ENCODE peak calls at places on chromosome 14, in four cellular contexts. Z is mucosa of descending colon, P is left lung, J is epithelial cell of esophagus. S is an unnamed sample.

GRCh38 chr14:51157012-51157411 is 62.1 kb upstream of the TRIM9 start:
- DNase-seq in Z (no peak), P (no peak), J (peak), S (no peak)

GRCh38 chr14:104604461-104605449 is at the start of gene TMEM179:
- DNase-seq in Z (no peak), P (peak), J (peak), S (no peak)

GRCh38 chr14:67555518-67556090 is 22.5 kb downstream of the PLEKHH1 start:
- DNase-seq in Z (no peak), P (no peak), J (no peak), S (peak)

GRCh38 chr14:101854366-101854765 is 92.9 kb downstream of the PPP2R5C start:
- DNase-seq in Z (peak), P (peak), J (peak), S (no peak)

GRCh38 chr14:53432378-53432802 is 279.3 kb upstream of the DDHD1 start:
- DNase-seq in Z (no peak), P (peak), J (peak), S (no peak)

GRCh38 chr14:23359167-23359626 is 5.8 kb downstream of the EFS start:
- DNase-seq in Z (no peak), P (no peak), J (no peak), S (no peak)

GRCh38 chr14:36217732-36218131 is 41.2 kb upstream of the PTCSC3 start:
- DNase-seq in Z (no peak), P (no peak), J (peak), S (peak)

GRCh38 chr14:50545618-50546017 is 13.2 kb upstream of the MAP4K5 start:
- DNase-seq in Z (no peak), P (no peak), J (peak), S (no peak)

GRCh38 chr14:22411398-22411797 is 177.6 kb downstream of the DAD1 start:
- DNase-seq in Z (no peak), P (no peak), J (no peak), S (no peak)

GRCh38 chr14:21437063-21437901 is 18.6 kb downstream of the CHD8 start:
- DNase-seq in Z (peak), P (peak), J (peak), S (peak)

GRCh38 chr14:56244138-56244789 is 126.1 kb downstream of the PELI2 start:
- DNase-seq in Z (no peak), P (no peak), J (peak), S (no peak)

GRCh38 chr14:97329701-97330100 is 532.5 kb downstream of the VRK1 start:
- DNase-seq in Z (no peak), P (no peak), J (no peak), S (no peak)

GRCh38 chr14:65184032-65184764 is 81.9 kb upstream of the MAX start:
- DNase-seq in Z (no peak), P (no peak), J (peak), S (no peak)

GRCh38 chr14:101721951-101722661 is 39.4 kb upstream of the PPP2R5C start:
- DNase-seq in Z (peak), P (no peak), J (peak), S (no peak)

GRCh38 chr14:69880051-69880487 is 853 bp downstream of the SMOC1 start:
- DNase-seq in Z (no peak), P (no peak), J (peak), S (no peak)

GRCh38 chr14:45743884-45744283 is 490.9 kb upstream of the MIS18BP1 start:
- DNase-seq in Z (no peak), P (no peak), J (peak), S (no peak)

GRCh38 chr14:104592785-104593184 is 11.8 kb downstream of the TMEM179 start:
- DNase-seq in Z (peak), P (no peak), J (no peak), S (no peak)

GRCh38 chr14:96584907-96585671 is 82.9 kb downstream of the PAPOLA start:
- DNase-seq in Z (no peak), P (no peak), J (no peak), S (no peak)

GRCh38 chr14:55749201-55749812 is 169.3 kb downstream of the KTN1 start:
- DNase-seq in Z (no peak), P (no peak), J (peak), S (no peak)

GRCh38 chr14:66444271-66444987 is 41.7 kb upstream of the CCDC196 start:
- DNase-seq in Z (no peak), P (no peak), J (no peak), S (no peak)

GRCh38 chr14:64746298-64747250 is 42.4 kb downstream of the PLEKHG3 start:
- DNase-seq in Z (no peak), P (peak), J (no peak), S (no peak)

GRCh38 chr14:99189201-99189801 is 82.7 kb downstream of the BCL11B start:
- DNase-seq in Z (peak), P (peak), J (no peak), S (no peak)

GRCh38 chr14:97270308-97270707 is 473.1 kb downstream of the VRK1 start:
- DNase-seq in Z (no peak), P (no peak), J (no peak), S (no peak)

GRCh38 chr14:21090194-21090939 is 8.1 kb downstream of the ZNF219 start:
- DNase-seq in Z (peak), P (peak), J (no peak), S (peak)

GRCh38 chr14:81070511-81070910 is 115.1 kb downstream of the TSHR start:
- DNase-seq in Z (no peak), P (no peak), J (no peak), S (no peak)

GRCh38 chr14:79967453-79967852 is 243.9 kb downstream of the DIO2 start:
- DNase-seq in Z (no peak), P (no peak), J (no peak), S (no peak)

GRCh38 chr14:106021832-106022231 is 495.4 kb downstream of the TMEM121 start:
- DNase-seq in Z (no peak), P (no peak), J (no peak), S (no peak)

GRCh38 chr14:101471723-101472517 is 89.4 kb upstream of the DIO3 start:
- DNase-seq in Z (no peak), P (no peak), J (no peak), S (peak)

GRCh38 chr14:39469094-39469710 is 37.0 kb upstream of the FBXO33 start:
- DNase-seq in Z (no peak), P (peak), J (no peak), S (no peak)

GRCh38 chr14:53020193-53020932 is 69.5 kb upstream of the FERMT2 start:
- DNase-seq in Z (no peak), P (no peak), J (no peak), S (no peak)

GRCh38 chr14:70822706-70823185 is 13.4 kb upstream of the MAP3K9 start:
- DNase-seq in Z (peak), P (peak), J (peak), S (peak)

GRCh38 chr14:76490735-76491134 is 114.8 kb downstream of the ESRRB start:
- DNase-seq in Z (no peak), P (no peak), J (no peak), S (no peak)

GRCh38 chr14:76486251-76486743 is 110.4 kb downstream of the ESRRB start:
- DNase-seq in Z (no peak), P (no peak), J (no peak), S (no peak)

GRCh38 chr14:76491172-76491930 is 115.4 kb downstream of the ESRRB start:
- DNase-seq in Z (no peak), P (no peak), J (no peak), S (no peak)

GRCh38 chr14:76488551-76488950 is 112.6 kb downstream of the ESRRB start:
- DNase-seq in Z (no peak), P (no peak), J (no peak), S (no peak)

GRCh38 chr14:76489667-76490066 is 113.7 kb downstream of the ESRRB start:
- DNase-seq in Z (no peak), P (no peak), J (no peak), S (no peak)
- TF ChIP-seq CTCF in Z (no peak), P (no peak), J (no peak), S (no peak)

DNA sequence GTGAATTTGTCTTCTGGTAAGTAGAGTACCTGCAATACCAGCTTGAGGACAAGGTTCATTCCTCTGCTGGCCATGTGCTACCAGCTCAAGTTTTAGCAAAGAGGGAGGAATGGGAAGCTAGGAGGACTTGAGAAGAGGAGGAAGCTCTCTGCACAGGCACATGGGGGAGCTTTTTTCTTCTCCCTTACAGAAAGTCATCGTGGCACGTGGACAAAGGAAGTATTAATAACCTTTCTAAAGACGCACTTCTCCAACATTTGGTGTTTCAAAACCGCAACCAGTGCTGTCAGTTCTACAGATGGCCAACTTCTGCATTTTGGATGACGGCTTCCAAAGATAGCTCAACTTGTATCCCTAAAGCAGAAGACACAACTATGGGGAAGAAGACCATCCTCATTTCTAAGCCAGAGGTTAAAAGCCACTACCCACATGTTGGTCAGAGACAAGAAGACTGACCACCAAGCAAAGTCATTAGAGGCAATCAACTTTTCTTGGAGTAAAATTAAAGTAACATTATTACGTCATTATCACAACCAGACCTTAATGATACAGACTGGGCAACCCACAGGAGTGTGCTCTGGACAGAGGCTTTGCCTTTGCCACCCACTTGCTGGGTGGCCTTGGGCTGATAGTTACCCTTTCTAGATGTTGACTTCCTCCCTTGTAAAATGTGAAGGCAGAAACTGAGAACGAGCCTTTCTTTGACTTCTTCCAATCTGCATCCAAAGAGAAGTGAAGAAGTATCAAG is 12.3 kb upstream of the TMED10 start:
- DNase-seq in Z (no peak), P (no peak), J (no peak), S (no peak)
- TF ChIP-seq CTCF in Z (no peak), P (no peak), J (no peak), S (no peak)

GRCh38 chr14:94706132-94706531 is 63.8 kb downstream of the GSC start:
- DNase-seq in Z (no peak), P (no peak), J (no peak), S (no peak)

GRCh38 chr14:94702629-94703028 is 67.3 kb downstream of the GSC start:
- DNase-seq in Z (no peak), P (no peak), J (peak), S (no peak)

GRCh38 chr14:94701854-94702370 is 68.0 kb downstream of the GSC start:
- DNase-seq in Z (no peak), P (no peak), J (no peak), S (no peak)

GRCh38 chr14:94710731-94711130 is 59.2 kb downstream of the GSC start:
- DNase-seq in Z (no peak), P (no peak), J (no peak), S (no peak)

GRCh38 chr14:94707494-94707893 is 62.4 kb downstream of the GSC start:
- DNase-seq in Z (no peak), P (no peak), J (no peak), S (no peak)
- TF ChIP-seq CTCF in Z (no peak), P (no peak), J (no peak), S (no peak)

DNA sequence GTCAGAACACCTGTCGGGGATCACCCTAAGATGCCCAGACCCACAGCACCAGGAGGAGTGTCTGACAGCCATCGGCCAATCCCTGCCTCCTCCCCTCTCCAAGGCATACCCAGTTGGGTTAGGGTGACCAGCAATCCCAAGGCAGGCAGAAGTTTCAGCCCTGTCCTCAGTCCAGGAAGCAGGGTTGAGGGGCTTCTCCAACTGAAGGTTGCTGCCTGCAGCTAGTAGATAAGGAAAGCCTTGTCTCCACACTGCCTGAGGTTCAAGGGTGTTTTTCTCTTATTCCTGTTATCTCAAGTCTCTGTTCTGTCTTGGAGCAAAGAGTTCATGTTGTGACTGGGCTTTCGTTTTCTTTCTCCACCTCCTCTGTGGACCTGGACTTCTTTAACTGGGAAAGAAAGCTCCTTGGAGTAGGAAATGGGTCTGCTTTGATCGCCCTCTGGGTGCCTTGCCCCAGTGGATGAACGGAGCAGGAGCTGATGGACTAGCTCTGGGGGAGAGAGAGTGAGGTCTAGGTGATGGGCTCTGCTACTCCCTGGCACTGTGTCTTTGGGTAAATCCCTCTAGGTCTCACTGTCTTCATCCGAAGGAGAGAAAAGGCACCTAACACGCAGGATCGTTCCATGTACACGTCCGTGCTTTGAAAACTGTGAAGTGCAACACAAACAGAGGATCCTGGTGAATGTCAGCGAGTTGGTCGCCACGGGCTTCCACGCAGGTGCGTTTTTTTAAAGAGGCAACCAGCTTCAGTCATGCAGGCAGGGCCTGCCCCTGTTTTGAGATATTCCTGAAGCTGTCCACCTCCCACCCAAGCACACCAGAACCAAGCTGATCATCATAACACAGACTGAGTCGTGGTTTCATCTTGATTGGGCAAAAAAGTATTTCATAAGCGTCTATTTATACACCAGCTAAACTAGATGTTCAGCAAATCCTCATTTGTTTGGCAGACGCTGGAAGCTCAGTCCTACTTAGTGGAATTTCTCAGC is 52.5 kb upstream of the FOXN3 start:
- DNase-seq in Z (no peak), P (no peak), J (peak), S (no peak)
- TF ChIP-seq CTCF in Z (no peak), P (no peak), J (no peak), S (no peak)

DNA sequence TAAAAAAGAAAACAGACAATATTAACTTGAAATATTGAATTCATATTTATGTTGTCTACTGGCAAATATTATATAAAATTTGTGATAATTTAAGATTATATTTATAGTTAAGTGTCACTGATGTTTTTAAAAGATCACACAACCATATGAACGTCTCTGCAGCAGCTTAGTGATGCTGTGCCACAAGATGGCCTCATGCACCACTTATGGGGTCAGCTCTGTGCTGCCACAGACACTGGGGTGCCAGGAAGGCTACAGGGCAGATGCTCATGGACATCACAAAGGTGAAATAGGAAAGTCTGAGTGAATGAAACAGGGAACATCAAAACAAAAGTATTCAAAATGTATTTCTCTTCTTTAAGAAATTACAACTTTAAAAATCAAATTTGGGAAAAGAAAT is 13.1 kb downstream of the ATXN3 start:
- DNase-seq in Z (no peak), P (no peak), J (no peak), S (no peak)
- TF ChIP-seq CTCF in Z (no peak), P (no peak), J (no peak), S (no peak)